ENCODE peak calls at places on chromosomes 13 and 19, in seven cellular contexts. F is GM23338, P is HCT116, R is PC-3, X is OCI-LY7, U is MM.1S, H is SK-N-SH. A is an unnamed sample.
A peak's percentile ranks its signal among the peaks of the same experiment; 100 is the strongest.

GRCh38 chr13:21948781-21949474 is 278.1 kb downstream of the FGF9 start:
- DNase-seq in R (no peak), X (no peak), F (no peak), H (no peak), U (no peak), P (no peak), A (no peak)

GRCh38 chr13:28485097-28485496 is 9.8 kb downstream of the FLT1 start:
- DNase-seq in P (no peak), F (no peak), U (no peak), R (no peak), X (no peak), H (no peak), A (no peak)

GRCh38 chr19:38210458-38210987 is 13.5 kb downstream of the DPF1 start:
- DNase-seq in U (no peak), X (no peak), R (no peak), H (peak; percentile 95), F (peak; percentile 97), P (no peak), A (peak; percentile 91)

GRCh38 chr13:113123226-113124150 is 889 bp downstream of the F10 start:
- DNase-seq in R (no peak), X (no peak), F (peak; percentile 50), P (no peak), H (peak; percentile 69), U (no peak), A (no peak)

GRCh38 chr19:38216785-38217746 is 7.0 kb downstream of the DPF1 start:
- DNase-seq in X (no peak), R (no peak), H (peak; percentile 65), U (no peak), P (no peak), F (peak; percentile 55), A (no peak)

GRCh38 chr13:92187378-92187989 is 789.1 kb downstream of the GPC5 start:
- DNase-seq in P (no peak), X (peak; percentile 84), H (peak; percentile 64), R (peak; percentile 46), F (peak; percentile 72), U (peak; percentile 48), A (peak; percentile 69)

GRCh38 chr19:15452111-15453047 is 2.6 kb upstream of the WIZ start:
- DNase-seq in P (peak; percentile 91), X (peak; percentile 74), R (peak; percentile 82), H (peak; percentile 98), F (peak; percentile 99), U (no peak), A (peak; percentile 86)

GRCh38 chr19:30629086-30629485 is 256.9 kb downstream of the ZNF536 start:
- DNase-seq in F (no peak), H (no peak), R (no peak), U (no peak), X (no peak), P (no peak), A (no peak)

GRCh38 chr19:6062274-6062673 is 48.0 kb downstream of the RFX2 start:
- DNase-seq in R (no peak), H (no peak), F (no peak), X (no peak), P (no peak), U (no peak), A (no peak)

GRCh38 chr13:107968470-107968869 is 246.9 kb downstream of the LIG4 start:
- DNase-seq in X (no peak), P (no peak), R (no peak), H (no peak), F (no peak), U (no peak), A (no peak)

GRCh38 chr19:46944123-46944718 is 75.4 kb upstream of the NPAS1 start:
- DNase-seq in P (no peak), X (no peak), U (no peak), H (no peak), F (no peak), R (no peak), A (no peak)

GRCh38 chr19:46944918-46945628 is 74.6 kb upstream of the NPAS1 start:
- DNase-seq in P (no peak), H (peak; percentile 34), U (peak; percentile 10), R (no peak), F (peak; percentile 78), X (no peak), A (peak; percentile 78)

GRCh38 chr19:46946611-46947238 is 72.9 kb upstream of the NPAS1 start:
- DNase-seq in R (no peak), H (no peak), F (no peak), U (no peak), P (no peak), X (no peak), A (no peak)

GRCh38 chr19:46946090-46946489 is 73.5 kb upstream of the NPAS1 start:
- DNase-seq in F (no peak), H (no peak), R (no peak), U (no peak), P (no peak), X (no peak), A (no peak)

DNA sequence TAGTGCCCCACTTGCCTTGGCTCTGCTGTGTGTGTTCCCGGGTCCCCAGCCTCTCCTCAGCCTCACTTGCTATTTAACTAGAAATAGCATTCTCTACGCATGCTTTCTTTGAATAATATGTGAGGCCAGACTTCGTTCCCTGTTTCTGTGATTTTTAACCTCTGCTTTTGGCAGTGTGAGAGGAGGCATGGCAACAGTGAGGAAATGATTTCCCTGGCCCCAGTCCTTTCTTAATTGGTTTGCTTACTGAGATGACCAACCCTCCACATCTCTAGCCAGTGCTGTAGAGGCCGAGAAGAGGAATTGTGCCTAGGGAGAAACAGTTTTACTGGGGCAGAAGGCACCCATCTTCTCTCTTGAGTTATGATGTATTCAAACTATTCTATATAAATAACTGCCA is 74.0 kb upstream of the NPAS1 start:
- DNase-seq in X (no peak), H (no peak), R (no peak), U (no peak), P (no peak), F (no peak), A (no peak)
- TF ChIP-seq EZH2phosphoT487 in X (no peak), H (no peak), R (no peak), U (no peak), P (no peak), F (no peak), A (no peak)

DNA sequence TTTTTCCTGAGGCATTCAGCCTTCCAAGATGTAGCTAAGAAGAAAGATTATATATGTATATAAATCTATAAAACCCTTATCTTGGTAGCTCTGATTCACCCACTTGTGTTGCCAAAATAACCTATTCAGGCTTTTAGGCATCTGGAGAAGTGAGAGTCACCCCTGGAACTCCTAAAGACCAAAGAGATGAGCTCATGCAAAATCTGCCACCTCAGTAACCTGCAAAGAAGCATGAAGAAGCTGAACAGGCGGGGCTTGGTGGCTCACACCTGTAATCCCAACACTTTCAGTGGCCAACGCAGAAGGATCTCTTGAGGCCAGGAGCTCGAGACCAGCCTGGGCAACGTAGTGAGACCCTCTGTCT is 393.7 kb downstream of the FOXO1 start:
- DNase-seq in P (no peak), X (no peak), F (no peak), U (no peak), R (peak; percentile 76), H (no peak), A (no peak)
- H3K27ac ChIP-seq in P (no peak overlapping the region), X (no peak overlapping the region), F (no peak overlapping the region), U (no peak overlapping the region), R (peak overlapping the region; percentile 70), H (peak overlapping the region; percentile 54), A (peak overlapping the region; percentile 29)

DNA sequence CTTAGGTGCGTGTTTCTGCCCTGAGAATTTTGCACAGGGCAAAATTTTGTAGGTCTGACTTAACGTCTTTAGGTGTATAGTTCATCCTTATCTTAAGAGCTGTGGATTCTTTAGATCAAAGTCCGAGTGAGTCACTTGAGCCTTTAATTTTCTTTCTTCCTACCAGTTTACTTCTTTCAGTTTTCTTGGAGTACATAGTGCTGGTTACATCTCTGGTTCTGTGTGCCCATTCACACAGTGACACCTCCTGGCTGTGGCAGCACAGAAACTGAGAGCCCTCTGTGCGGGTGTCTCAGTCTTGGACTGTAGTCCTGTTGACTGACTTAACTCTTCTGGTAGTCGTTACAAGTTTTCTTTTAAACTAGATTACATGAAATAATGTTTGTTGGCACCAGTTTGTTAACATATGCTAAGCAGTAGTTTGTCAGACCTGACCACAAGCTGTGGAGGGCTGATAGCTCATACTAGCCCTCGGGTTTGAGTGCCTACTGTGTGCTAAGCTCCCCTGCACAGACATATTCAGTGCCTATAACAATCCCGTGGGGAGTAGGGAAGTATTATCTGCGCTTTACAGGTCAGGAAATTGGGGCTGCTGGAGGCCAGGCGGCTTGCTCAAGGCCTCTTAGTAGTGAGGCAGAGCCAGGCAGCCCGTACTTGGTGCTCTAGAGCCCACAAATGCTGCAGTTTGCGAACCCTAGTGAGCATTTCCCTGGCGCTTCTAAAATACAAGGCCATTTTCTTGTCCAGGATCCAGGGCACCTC is 1.6 kb downstream of the GATAD2A start:
- DNase-seq in X (peak; percentile 73), R (peak; percentile 61), P (no peak), U (peak; percentile 79), H (no peak), F (no peak), A (peak; percentile 72)
- TF ChIP-seq CTCF in X (peak; percentile 83), R (peak; percentile 75), P (peak; percentile 50), U (peak; percentile 71), H (peak; percentile 57), F (no peak), A (peak; percentile 43)

DNA sequence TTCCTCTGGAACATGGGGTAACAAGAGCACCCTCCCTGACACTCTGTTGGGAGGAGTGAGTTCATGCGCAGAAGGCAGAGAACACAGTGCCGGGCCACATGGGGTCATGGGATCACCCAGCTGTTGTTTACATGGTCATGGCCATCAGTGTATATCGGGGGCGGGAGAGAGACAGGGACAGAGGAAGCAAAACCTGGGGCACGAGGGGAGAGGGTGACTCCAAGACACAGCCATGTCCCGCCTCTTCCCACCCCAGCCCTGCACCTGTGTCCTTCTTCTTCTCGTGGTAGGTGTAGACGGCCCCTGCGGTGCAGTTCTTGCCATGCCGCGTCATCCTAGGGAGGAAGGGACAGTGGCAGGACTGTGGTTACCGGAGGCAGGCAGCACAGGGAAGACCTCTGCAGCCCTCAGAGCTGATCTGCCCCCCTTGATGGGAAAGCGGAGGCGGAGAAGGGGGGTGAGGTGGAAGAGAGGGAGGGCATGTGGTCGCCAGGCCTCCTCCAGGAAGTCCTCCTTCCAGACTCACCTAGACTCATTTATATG is 19.9 kb downstream of the NOSIP start:
- DNase-seq in P (no peak), F (no peak), R (no peak), X (no peak), H (no peak), U (no peak), A (no peak)
- TF ChIP-seq EZH2phosphoT487 in P (no peak), F (no peak), R (no peak), X (no peak), H (no peak), U (no peak), A (no peak)

A was measured in hepatocyte.